ENCODE peak calls at places on chromosomes 13 and 19, in seven cellular contexts. J is HCT116, P is SK-N-SH, O is K562, R is HepG2, S is H1, F is GM12878. B is an unnamed sample.

GRCh38 chr19:49116544-49116943 is 2.4 kb downstream of the LIN7B start:
- DNase-seq in J (no peak), P (no peak), O (no peak), R (no peak), S (no peak), F (no peak), B (no peak)

GRCh38 chr13:109840201-109840892 is 54.0 kb upstream of the IRS2 start:
- DNase-seq in J (peak; percentile 66), P (no peak), O (no peak), R (no peak), S (no peak), F (no peak), B (no peak)

GRCh38 chr19:898663-899062 is 5.4 kb downstream of the RNU6-9 start:
- DNase-seq in J (no peak), P (peak; percentile 52), O (peak; percentile 44), R (no peak), S (no peak), F (no peak), B (no peak)

GRCh38 chr19:40415799-40416198 is 2.6 kb upstream of the PRX start:
- DNase-seq in J (no peak), P (no peak), O (no peak), R (no peak), S (no peak), F (no peak), B (no peak)

GRCh38 chr13:38693641-38694040 is 6.8 kb downstream of the FREM2 start:
- DNase-seq in J (no peak), P (no peak), O (no peak), R (no peak), S (no peak), F (no peak), B (peak; percentile 80)

GRCh38 chr19:47232422-47233211 is 1.6 kb upstream of the BBC3 start:
- DNase-seq in J (no peak), P (no peak), O (peak; percentile 6), R (no peak), S (no peak), F (no peak), B (no peak)

GRCh38 chr13:79096099-79096498 is 310.0 kb downstream of the RBM26 start:
- DNase-seq in J (no peak), P (no peak), O (no peak), R (no peak), S (no peak), F (no peak), B (peak; percentile 61)

GRCh38 chr19:13747098-13747453 is 17.2 kb upstream of the MRI1 start:
- DNase-seq in J (no peak), P (no peak), O (no peak), R (no peak), S (no peak), F (no peak), B (no peak)

GRCh38 chr13:68810660-68811059 is 1297.0 kb upstream of the ATXN8OS start:
- DNase-seq in J (no peak), P (peak; percentile 3), O (no peak), R (peak; percentile 5), S (no peak), F (no peak), B (no peak)

GRCh38 chr13:85590231-85590931 is 208.8 kb downstream of the SLITRK6 start:
- DNase-seq in J (no peak), P (no peak), O (no peak), R (no peak), S (no peak), F (no peak), B (no peak)

GRCh38 chr13:39144391-39144790 is 106.1 kb downstream of the NHLRC3 start:
- DNase-seq in J (no peak), P (no peak), O (no peak), R (no peak), S (no peak), F (no peak), B (no peak)

GRCh38 chr13:102136735-102137296 is 265.0 kb downstream of the FGF14 start:
- DNase-seq in J (no peak), P (no peak), O (no peak), R (no peak), S (no peak), F (no peak), B (no peak)

GRCh38 chr19:39951686-39952085 is 17.3 kb upstream of the FCGBP start:
- DNase-seq in J (no peak), P (no peak), O (no peak), R (no peak), S (no peak), F (no peak), B (no peak)

GRCh38 chr19:17409990-17410389 is 4.6 kb upstream of the BST2 start:
- DNase-seq in J (no peak), P (no peak), O (no peak), R (no peak), S (no peak), F (no peak), B (no peak)

GRCh38 chr19:17415107-17415506 is 4.7 kb upstream of the MVB12A start:
- DNase-seq in J (no peak), P (no peak), O (no peak), R (no peak), S (no peak), F (no peak), B (no peak)

GRCh38 chr19:17406887-17407196 is 1.4 kb upstream of the BST2 start:
- DNase-seq in J (no peak), P (no peak), O (no peak), R (no peak), S (no peak), F (no peak), B (no peak)

GRCh38 chr19:17414097-17414496 is 5.8 kb upstream of the MVB12A start:
- DNase-seq in J (no peak), P (no peak), O (no peak), R (no peak), S (no peak), F (no peak), B (no peak)

GRCh38 chr19:17411801-17412200 is 6.4 kb upstream of the BST2 start:
- DNase-seq in J (no peak), P (peak; percentile 9), O (no peak), R (no peak), S (no peak), F (no peak), B (no peak)
- TF ChIP-seq JUND in J (no peak), P (no peak), O (no peak), R (no peak), S (no peak), F (no peak), B (no peak)

DNA sequence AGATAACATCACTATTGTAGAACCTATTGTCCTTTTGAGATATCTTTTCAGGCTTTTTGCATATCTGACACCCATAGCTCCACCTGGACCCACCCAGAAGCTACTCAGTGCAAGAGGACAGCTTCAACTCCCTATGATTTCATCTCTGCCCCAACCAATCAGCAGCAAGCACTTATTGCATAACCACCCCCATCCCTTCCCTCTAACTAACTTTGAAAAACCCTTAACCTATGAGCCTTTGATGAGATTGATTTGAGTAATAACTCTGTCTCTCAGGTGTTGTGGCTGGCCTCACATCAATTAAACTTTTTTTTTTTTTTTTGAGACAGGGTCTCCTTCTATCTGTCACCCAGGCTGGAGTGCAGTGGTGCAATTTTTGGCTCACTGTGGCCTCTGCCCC is 13.4 kb upstream of the MTRF1 start:
- DNase-seq in J (no peak), P (no peak), O (no peak), R (no peak), S (no peak), F (no peak), B (no peak)
- TF ChIP-seq JUND in J (no peak), P (no peak), O (no peak), R (no peak), S (no peak), F (no peak), B (no peak)

DNA sequence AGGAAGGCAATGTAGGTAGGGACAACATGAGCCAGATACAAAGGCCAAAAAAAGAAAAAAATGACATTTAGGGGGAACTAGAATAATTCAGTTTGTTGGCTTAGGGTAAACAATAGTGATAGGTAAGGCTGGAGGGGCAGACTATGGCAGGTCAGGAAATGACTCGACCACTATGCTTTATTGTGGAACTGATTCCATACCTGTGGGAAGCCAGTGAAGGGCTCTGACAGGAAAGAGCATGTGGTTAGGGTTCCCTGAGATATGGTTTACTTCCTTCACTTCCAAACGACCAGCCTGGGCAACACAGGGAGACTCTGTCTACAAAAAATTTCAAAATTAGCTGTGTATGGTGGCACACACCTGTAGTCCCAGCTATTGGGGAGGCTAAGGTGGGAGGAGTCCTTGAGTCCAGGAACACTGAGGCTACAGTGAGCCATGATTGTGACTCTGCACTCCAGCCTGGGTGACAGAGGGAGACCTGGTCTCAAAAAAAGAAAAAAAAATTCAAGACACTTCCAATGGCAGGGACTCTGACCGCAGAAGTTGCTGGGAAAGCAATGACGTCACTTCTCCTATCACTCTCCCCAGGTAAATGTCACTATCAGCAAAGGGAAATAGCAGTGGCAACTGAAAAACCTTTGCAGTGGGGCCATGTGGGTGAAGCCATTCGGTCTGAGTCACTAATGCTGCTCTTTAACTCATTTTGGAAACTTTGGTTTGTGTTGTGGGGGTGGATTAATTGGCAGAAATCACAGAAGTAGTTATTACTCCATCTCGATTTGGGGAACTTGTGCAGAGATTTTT is 192.8 kb upstream of the TSC22D1 start:
- DNase-seq in J (no peak), P (no peak), O (no peak), R (no peak), S (no peak), F (peak; percentile 19), B (no peak)
- TF ChIP-seq JUND in J (no peak), P (no peak), O (no peak), R (no peak), S (no peak), F (no peak), B (no peak)

GRCh38 chr13:43057653-43058317 is 34.4 kb downstream of the DNAJC15 start:
- DNase-seq in J (peak; percentile 68), P (no peak), O (no peak), R (peak; percentile 97), S (no peak), F (no peak), B (no peak)

GRCh38 chr13:43058318-43058674 is 34.9 kb downstream of the DNAJC15 start:
- DNase-seq in J (peak; percentile 87), P (no peak), O (no peak), R (peak; percentile 46), S (no peak), F (no peak), B (no peak)

GRCh38 chr13:43058836-43059235 is 35.5 kb downstream of the DNAJC15 start:
- DNase-seq in J (no peak), P (no peak), O (no peak), R (no peak), S (no peak), F (no peak), B (no peak)

DNA sequence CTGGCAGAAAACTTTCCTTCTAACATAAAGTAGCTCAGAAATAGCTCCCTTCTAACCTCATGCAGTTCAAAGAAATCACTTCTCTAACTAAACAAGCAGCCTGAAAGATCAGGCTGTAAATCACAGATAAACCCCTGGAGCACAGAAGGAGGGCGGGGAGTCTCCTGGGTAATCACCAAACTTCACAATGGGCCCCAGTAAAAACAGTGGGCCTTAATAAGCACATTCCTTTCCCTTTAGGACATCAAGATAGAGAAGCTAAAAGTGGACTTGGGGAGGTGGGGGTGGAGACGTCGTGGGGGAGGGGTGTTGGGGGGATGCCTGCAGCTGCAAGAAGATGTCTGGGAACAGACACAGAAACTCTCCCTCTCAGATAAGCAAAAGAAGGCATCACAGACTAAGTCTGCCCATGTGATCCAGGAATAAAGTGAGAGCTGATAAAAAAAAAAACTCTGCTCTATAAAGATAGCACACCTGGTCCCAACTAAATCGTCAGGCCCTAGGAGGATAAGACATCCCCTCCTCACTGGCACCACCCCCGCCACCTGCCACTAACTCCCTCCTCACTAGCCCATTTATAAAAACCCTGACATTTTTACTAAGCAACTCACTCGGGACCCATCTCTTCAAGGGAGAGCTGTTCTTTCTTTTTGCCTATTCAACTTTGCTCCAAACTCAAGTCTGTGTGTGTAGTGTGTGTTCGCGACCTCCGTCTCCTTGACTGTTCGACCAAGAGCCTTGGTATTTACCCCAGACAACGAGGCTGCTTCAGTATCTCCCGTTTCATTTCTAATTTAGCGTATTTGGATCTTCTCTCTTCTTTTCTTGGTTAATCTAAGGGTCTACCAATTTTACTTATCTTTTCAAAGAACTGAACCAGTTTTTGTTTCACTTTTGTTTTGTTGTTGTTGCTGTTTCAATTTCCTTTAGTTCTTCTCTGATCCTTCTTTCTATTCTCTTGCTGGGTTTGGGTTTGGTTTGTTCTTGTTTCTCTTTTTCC is 31.7 kb downstream of the DNAJC15 start:
- DNase-seq in J (no peak), P (no peak), O (no peak), R (peak; percentile 75), S (no peak), F (no peak), B (no peak)
- TF ChIP-seq JUND in J (no peak), P (no peak), O (no peak), R (no peak), S (peak; percentile 75), F (no peak), B (no peak)

B was measured in T47D.